ENCODE peak calls at places on chromosomes 6 and 20, in ten cellular contexts. X, G, V, Y, W, T, M, Q, P and K are unnamed samples.

GRCh38 chr20:54284928-54285704 is 77.2 kb downstream of the PFDN4 start:
- DNase-seq in X (no peak), G (no peak), V (no peak), Y (no peak), W (no peak), T (no peak), M (no peak), Q (no peak), P (no peak), K (no peak)

GRCh38 chr6:125301435-125302391 is at the start of gene HDDC2:
- DNase-seq in X (no peak), G (peak), V (peak), Y (peak), W (peak), T (peak), M (peak), Q (peak), P (peak), K (peak)

GRCh38 chr20:48052492-48052870 is 267.2 kb upstream of the SULF2 start:
- DNase-seq in X (no peak), G (peak), V (no peak), Y (no peak), W (no peak), T (no peak), M (no peak), Q (no peak), P (no peak), K (no peak)

GRCh38 chr6:139338845-139339244 is 35.6 kb downstream of the CITED2 start:
- DNase-seq in X (no peak), G (no peak), V (no peak), Y (no peak), W (no peak), T (no peak), M (peak), Q (no peak), P (no peak), K (no peak)

GRCh38 chr6:117829594-117830319 is 77.3 kb upstream of the SLC35F1 start:
- DNase-seq in X (peak), G (peak), V (no peak), Y (no peak), W (peak), T (peak), M (peak), Q (peak), P (no peak), K (peak)

GRCh38 chr20:4091332-4092135 is 76.2 kb upstream of the RNF24 start:
- DNase-seq in X (peak), G (peak), V (peak), Y (peak), W (peak), T (peak), M (peak), Q (peak), P (peak), K (peak)

GRCh38 chr20:34370062-34370461 is 7.0 kb downstream of the ITCH start:
- DNase-seq in X (no peak), G (no peak), V (no peak), Y (no peak), W (no peak), T (no peak), M (no peak), Q (no peak), P (no peak), K (no peak)

GRCh38 chr6:136625293-136625692 is 75.1 kb upstream of the MAP7 start:
- DNase-seq in X (no peak), G (no peak), V (no peak), Y (no peak), W (no peak), T (no peak), M (no peak), Q (no peak), P (no peak), K (no peak)

GRCh38 chr6:47094351-47094925 is 52.3 kb upstream of the ADGRF1 start:
- DNase-seq in X (no peak), G (peak), V (no peak), Y (no peak), W (no peak), T (no peak), M (no peak), Q (peak), P (no peak), K (peak)

GRCh38 chr6:72032056-72032455 is 145.7 kb downstream of the RIMS1 start:
- DNase-seq in X (no peak), G (no peak), V (no peak), Y (no peak), W (no peak), T (no peak), M (peak), Q (no peak), P (no peak), K (peak)

GRCh38 chr6:5746392-5747140 is 260.2 kb downstream of the NRN1 start:
- DNase-seq in X (no peak), G (no peak), V (no peak), Y (no peak), W (peak), T (no peak), M (peak), Q (no peak), P (no peak), K (no peak)

GRCh38 chr20:43955244-43956191 is 40.9 kb downstream of the TOX2 start:
- DNase-seq in X (no peak), G (peak), V (no peak), Y (peak), W (peak), T (peak), M (peak), Q (peak), P (no peak), K (peak)

GRCh38 chr20:5751856-5752255 is 1.7 kb downstream of the SHLD1 start:
- DNase-seq in X (no peak), G (no peak), V (no peak), Y (no peak), W (no peak), T (no peak), M (no peak), Q (no peak), P (no peak), K (no peak)

GRCh38 chr6:33571637-33572316 is 8.3 kb downstream of the BAK1 start:
- DNase-seq in X (no peak), G (no peak), V (peak), Y (no peak), W (no peak), T (no peak), M (peak), Q (no peak), P (no peak), K (no peak)

GRCh38 chr6:90343581-90343980 is 46.9 kb upstream of the BACH2 start:
- DNase-seq in X (no peak), G (no peak), V (no peak), Y (no peak), W (peak), T (no peak), M (peak), Q (peak), P (no peak), K (no peak)

GRCh38 chr6:161302949-161303348 is 29.1 kb upstream of the AGPAT4 start:
- DNase-seq in X (no peak), G (no peak), V (no peak), Y (no peak), W (no peak), T (no peak), M (no peak), Q (no peak), P (no peak), K (no peak)